ENCODE peak calls at places on chromosomes 16 and 17, in eight cellular contexts. One of them, this sample, is unnamed.

GRCh38 chr17:31067699-31068184 is 27.0 kb upstream of the NF1 start:
- DNase-seq in CD4-positive, alpha-beta T cell: no peak
- DNase-seq in AG09309: peak; percentile 63
- DNase-seq in mesothelial cell of epicardium: no peak
- DNase-seq in cardiac fibroblast: peak; percentile 88
- DNase-seq in AG09319: peak; percentile 36
- DNase-seq in adrenal gland: no peak
- DNase-seq in GM20000: no peak
- DNase-seq in this sample: no peak

GRCh38 chr16:84603115-84603816 is 14.6 kb downstream of the COTL1 start:
- DNase-seq in CD4-positive, alpha-beta T cell: no peak
- DNase-seq in AG09309: peak; percentile 91
- DNase-seq in mesothelial cell of epicardium: no peak
- DNase-seq in cardiac fibroblast: peak; percentile 99
- DNase-seq in AG09319: peak; percentile 85
- DNase-seq in adrenal gland: peak; percentile 86
- DNase-seq in GM20000: no peak
- DNase-seq in this sample: no peak

GRCh38 chr17:11598274-11599221 is at the start of gene DNAH9:
- DNase-seq in CD4-positive, alpha-beta T cell: no peak
- DNase-seq in AG09309: no peak
- DNase-seq in mesothelial cell of epicardium: peak; percentile 91
- DNase-seq in cardiac fibroblast: peak; percentile 49
- DNase-seq in AG09319: no peak
- DNase-seq in adrenal gland: peak; percentile 99
- DNase-seq in GM20000: no peak
- DNase-seq in this sample: no peak

GRCh38 chr16:57194512-57194911 is 8.4 kb downstream of the RSPRY1 start:
- DNase-seq in CD4-positive, alpha-beta T cell: no peak
- DNase-seq in AG09309: peak; percentile 63
- DNase-seq in mesothelial cell of epicardium: no peak
- DNase-seq in cardiac fibroblast: peak; percentile 96
- DNase-seq in AG09319: peak; percentile 52
- DNase-seq in adrenal gland: no peak
- DNase-seq in GM20000: no peak
- DNase-seq in this sample: no peak

GRCh38 chr17:5355416-5356129 is 63.9 kb downstream of the NUP88 start:
- DNase-seq in CD4-positive, alpha-beta T cell: no peak
- DNase-seq in AG09309: peak; percentile 7
- DNase-seq in mesothelial cell of epicardium: no peak
- DNase-seq in cardiac fibroblast: peak; percentile 29
- DNase-seq in AG09319: peak; percentile 28
- DNase-seq in adrenal gland: no peak
- DNase-seq in GM20000: no peak
- DNase-seq in this sample: no peak

GRCh38 chr17:41907185-41907556 is 11.6 kb downstream of the ACLY start:
- DNase-seq in CD4-positive, alpha-beta T cell: no peak
- DNase-seq in AG09309: peak; percentile 33
- DNase-seq in mesothelial cell of epicardium: no peak
- DNase-seq in cardiac fibroblast: peak; percentile 72
- DNase-seq in AG09319: peak; percentile 52
- DNase-seq in adrenal gland: no peak
- DNase-seq in GM20000: no peak
- DNase-seq in this sample: no peak

GRCh38 chr17:44607836-44608690 is 48.2 kb upstream of the MEIOC start:
- DNase-seq in CD4-positive, alpha-beta T cell: no peak
- DNase-seq in AG09309: no peak
- DNase-seq in mesothelial cell of epicardium: peak; percentile 66
- DNase-seq in cardiac fibroblast: peak; percentile 21
- DNase-seq in AG09319: peak; percentile 56
- DNase-seq in adrenal gland: no peak
- DNase-seq in GM20000: no peak
- DNase-seq in this sample: no peak

GRCh38 chr17:79986441-79987186 is 49.1 kb downstream of the TBC1D16 start:
- DNase-seq in CD4-positive, alpha-beta T cell: no peak
- DNase-seq in AG09309: no peak
- DNase-seq in mesothelial cell of epicardium: no peak
- DNase-seq in cardiac fibroblast: no peak
- DNase-seq in AG09319: peak; percentile 15
- DNase-seq in adrenal gland: peak; percentile 73
- DNase-seq in GM20000: no peak
- DNase-seq in this sample: no peak

GRCh38 chr16:85991856-85992255 is 92.9 kb downstream of the IRF8 start:
- DNase-seq in CD4-positive, alpha-beta T cell: no peak
- DNase-seq in AG09309: no peak
- DNase-seq in mesothelial cell of epicardium: no peak
- DNase-seq in cardiac fibroblast: no peak
- DNase-seq in AG09319: no peak
- DNase-seq in adrenal gland: no peak
- DNase-seq in GM20000: no peak
- DNase-seq in this sample: no peak

GRCh38 chr17:69314246-69315030 is 12.5 kb downstream of the ABCA5 start:
- DNase-seq in CD4-positive, alpha-beta T cell: no peak
- DNase-seq in AG09309: no peak
- DNase-seq in mesothelial cell of epicardium: no peak
- DNase-seq in cardiac fibroblast: no peak
- DNase-seq in AG09319: no peak
- DNase-seq in adrenal gland: no peak
- DNase-seq in GM20000: no peak
- DNase-seq in this sample: no peak

GRCh38 chr17:57984936-57985674 is 2.9 kb downstream of the VEZF1 start:
- DNase-seq in CD4-positive, alpha-beta T cell: no peak
- DNase-seq in AG09309: no peak
- DNase-seq in mesothelial cell of epicardium: no peak
- DNase-seq in cardiac fibroblast: no peak
- DNase-seq in AG09319: no peak
- DNase-seq in adrenal gland: no peak
- DNase-seq in GM20000: no peak
- DNase-seq in this sample: no peak

GRCh38 chr16:28218109-28218508 is 6.3 kb upstream of the XPO6 start:
- DNase-seq in CD4-positive, alpha-beta T cell: peak; percentile 57
- DNase-seq in AG09309: peak; percentile 14
- DNase-seq in mesothelial cell of epicardium: no peak
- DNase-seq in cardiac fibroblast: peak; percentile 74
- DNase-seq in AG09319: no peak
- DNase-seq in adrenal gland: no peak
- DNase-seq in GM20000: peak; percentile 64
- DNase-seq in this sample: peak; percentile 67

DNA sequence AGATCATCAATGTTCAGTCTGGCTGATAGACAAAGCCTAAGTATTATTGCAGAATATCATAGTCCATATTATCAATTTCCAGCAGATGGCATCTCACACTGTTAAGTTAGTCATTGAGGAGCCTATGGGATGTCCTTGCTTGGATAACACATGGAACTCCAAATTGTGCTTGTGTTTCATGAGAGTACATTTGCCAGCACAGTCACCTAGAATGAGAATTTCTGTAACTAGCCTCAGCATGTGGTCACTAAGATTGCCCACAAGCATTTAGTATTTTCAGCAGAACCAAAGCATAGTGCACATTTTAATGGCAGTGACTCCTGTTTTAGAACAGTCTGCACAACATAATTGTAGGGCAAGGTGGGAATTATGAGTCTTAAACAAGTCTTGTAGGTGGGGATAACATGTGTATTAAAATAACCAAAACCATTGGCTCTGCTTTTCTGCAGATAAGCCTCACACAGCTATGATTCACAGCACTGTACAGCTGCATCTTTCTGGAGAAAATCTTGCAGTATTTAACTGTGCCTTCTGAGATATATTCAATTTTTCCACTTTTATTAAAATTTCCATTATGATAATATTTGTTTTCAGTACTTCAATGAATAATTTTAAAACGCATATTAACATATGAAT is 882.8 kb upstream of the SOX9 start:
- DNase-seq in CD4-positive, alpha-beta T cell: no peak
- DNase-seq in AG09309: peak; percentile 37
- DNase-seq in mesothelial cell of epicardium: no peak
- DNase-seq in cardiac fibroblast: peak; percentile 46
- DNase-seq in AG09319: peak; percentile 32
- DNase-seq in adrenal gland: no peak
- DNase-seq in GM20000: no peak
- DNase-seq in this sample: no peak
- TF ChIP-seq CTCF in CD4-positive, alpha-beta T cell: no peak
- TF ChIP-seq CTCF in AG09309: peak; percentile 38
- TF ChIP-seq CTCF in mesothelial cell of epicardium: no peak
- TF ChIP-seq CTCF in cardiac fibroblast: no peak
- TF ChIP-seq CTCF in AG09319: peak; percentile 43
- TF ChIP-seq CTCF in adrenal gland: no peak
- TF ChIP-seq CTCF in GM20000: no peak
- TF ChIP-seq CTCF in this sample: no peak

DNA sequence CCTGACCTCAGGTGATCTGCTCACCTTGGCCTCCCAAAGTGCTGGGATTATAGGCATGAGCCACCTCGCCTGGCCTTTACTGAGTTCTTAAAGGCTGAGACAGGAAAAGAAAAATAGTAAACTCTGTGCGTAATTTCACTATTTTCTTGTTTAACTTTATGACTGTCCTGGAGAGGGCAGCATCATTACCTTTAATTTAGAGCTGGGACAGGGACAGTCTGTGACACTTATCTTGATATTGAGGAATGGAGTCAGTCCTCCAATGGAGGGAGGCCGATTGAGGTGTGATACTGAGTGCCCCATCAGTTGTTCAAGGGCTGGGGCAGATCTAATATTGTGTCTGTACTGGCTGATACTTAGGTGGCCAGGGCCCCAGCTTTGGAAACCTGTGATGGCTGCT is 21.5 kb upstream of the SPN start:
- DNase-seq in CD4-positive, alpha-beta T cell: no peak
- DNase-seq in AG09309: no peak
- DNase-seq in mesothelial cell of epicardium: no peak
- DNase-seq in cardiac fibroblast: no peak
- DNase-seq in AG09319: no peak
- DNase-seq in adrenal gland: no peak
- DNase-seq in GM20000: peak; percentile 52
- DNase-seq in this sample: peak; percentile 52
- TF ChIP-seq CTCF in CD4-positive, alpha-beta T cell: no peak
- TF ChIP-seq CTCF in AG09309: no peak
- TF ChIP-seq CTCF in mesothelial cell of epicardium: no peak
- TF ChIP-seq CTCF in cardiac fibroblast: no peak
- TF ChIP-seq CTCF in AG09319: no peak
- TF ChIP-seq CTCF in adrenal gland: peak; percentile 29
- TF ChIP-seq CTCF in GM20000: peak; percentile 3
- TF ChIP-seq CTCF in this sample: peak; percentile 31

DNA sequence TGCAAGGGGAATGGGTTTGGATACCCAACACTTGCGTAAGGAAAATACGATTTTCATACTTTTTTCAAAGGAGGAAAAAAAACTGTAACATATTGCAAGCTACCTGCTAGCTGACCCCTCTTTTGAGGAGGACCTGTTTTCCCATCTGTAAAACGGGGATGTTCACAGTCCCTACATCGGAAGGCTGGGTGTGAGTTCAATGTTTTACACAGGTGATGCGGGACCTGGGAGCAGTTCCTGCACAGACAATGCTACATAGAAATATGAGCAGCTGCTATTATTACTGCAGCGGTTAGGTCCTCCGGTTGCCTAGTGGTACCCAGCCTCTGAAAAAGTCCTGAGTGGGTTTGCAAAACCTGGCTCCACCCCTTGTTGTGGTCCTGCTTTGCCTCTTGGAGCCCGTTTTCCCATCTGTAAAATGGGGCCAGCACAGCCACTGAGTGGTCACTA is 3.5 kb downstream of the SOCS1 start:
- DNase-seq in CD4-positive, alpha-beta T cell: no peak
- DNase-seq in AG09309: no peak
- DNase-seq in mesothelial cell of epicardium: no peak
- DNase-seq in cardiac fibroblast: no peak
- DNase-seq in AG09319: no peak
- DNase-seq in adrenal gland: no peak
- DNase-seq in GM20000: no peak
- DNase-seq in this sample: no peak
- TF ChIP-seq CTCF in CD4-positive, alpha-beta T cell: no peak
- TF ChIP-seq CTCF in AG09309: no peak
- TF ChIP-seq CTCF in mesothelial cell of epicardium: no peak
- TF ChIP-seq CTCF in cardiac fibroblast: no peak
- TF ChIP-seq CTCF in AG09319: no peak
- TF ChIP-seq CTCF in adrenal gland: no peak
- TF ChIP-seq CTCF in GM20000: no peak
- TF ChIP-seq CTCF in this sample: no peak

DNA sequence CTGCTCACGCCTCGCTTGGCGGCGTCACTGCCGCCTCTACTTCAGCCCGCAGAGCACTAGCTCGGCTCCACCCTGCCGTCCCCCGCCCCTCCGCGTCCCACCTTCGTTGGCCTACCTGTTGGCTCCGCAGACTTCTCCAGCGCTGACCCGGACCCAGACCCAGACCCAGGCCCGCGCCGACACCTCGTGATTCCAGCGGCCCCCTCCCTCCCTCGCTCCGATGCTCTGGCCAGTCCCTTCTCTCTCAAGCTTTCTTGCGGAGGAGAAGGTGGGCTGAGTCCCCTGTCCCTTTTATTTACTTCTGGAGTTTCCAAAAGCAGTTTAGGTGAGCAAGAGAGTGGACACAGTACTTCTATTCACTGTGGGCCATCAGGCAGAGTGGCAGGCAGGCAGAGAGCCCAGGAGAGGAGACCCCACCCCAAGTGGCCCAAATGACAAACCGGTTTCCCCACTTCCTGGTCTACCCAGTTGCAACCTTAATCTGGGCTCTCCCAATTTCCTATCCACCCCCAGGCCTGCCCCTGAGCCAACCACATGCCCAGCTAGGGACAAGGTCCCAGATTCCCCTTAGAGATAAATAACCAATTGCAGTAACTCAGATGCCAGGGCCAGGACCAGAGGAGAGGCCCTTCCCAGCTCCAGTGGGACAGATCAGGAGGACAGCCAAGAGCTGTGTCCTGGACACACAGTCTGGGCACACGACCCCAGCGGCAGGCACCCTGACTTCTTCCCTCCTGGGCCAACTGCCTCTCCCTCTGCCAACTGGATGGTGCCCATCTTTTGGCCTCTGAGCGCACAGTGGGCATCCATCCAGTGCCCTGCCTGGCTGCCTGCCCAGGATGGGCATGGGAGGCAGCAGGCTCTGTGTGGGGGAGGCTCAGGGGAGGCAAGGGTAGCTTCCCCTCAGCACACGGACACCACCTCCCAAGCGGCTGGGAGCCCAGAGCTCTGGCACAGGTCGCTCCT is 1.2 kb upstream of the SRCIN1 start:
- DNase-seq in CD4-positive, alpha-beta T cell: no peak
- DNase-seq in AG09309: no peak
- DNase-seq in mesothelial cell of epicardium: no peak
- DNase-seq in cardiac fibroblast: no peak
- DNase-seq in AG09319: no peak
- DNase-seq in adrenal gland: no peak
- DNase-seq in GM20000: no peak
- DNase-seq in this sample: no peak
- TF ChIP-seq CTCF in CD4-positive, alpha-beta T cell: no peak
- TF ChIP-seq CTCF in AG09309: no peak
- TF ChIP-seq CTCF in mesothelial cell of epicardium: peak; percentile 58
- TF ChIP-seq CTCF in cardiac fibroblast: no peak
- TF ChIP-seq CTCF in AG09319: no peak
- TF ChIP-seq CTCF in adrenal gland: no peak
- TF ChIP-seq CTCF in GM20000: no peak
- TF ChIP-seq CTCF in this sample: no peak